ENCODE peak calls at places on chromosomes 13 and 19, in seven cellular contexts. One of them, this sample, is unnamed.

GRCh38 chr13:20404488-20405222 is 121.0 kb downstream of the CRYL1 start:
- DNase-seq in activated CD4-positive, alpha-beta T cell treated with anti-CD3 and anti-CD28 coated beads for 48 hours: no peak
- DNase-seq in amygdala: no peak
- DNase-seq in stimulated activated naive CD8-positive, alpha-beta T cell treated with anti-CD3 and anti-CD28 coated beads, Interleukin-15, amount 100 ng/mL, for 72 hours: no peak
- DNase-seq in activated naive CD4-positive, alpha-beta T cell treated with anti-CD3 and anti-CD28 coated beads for 36 hours: no peak
- DNase-seq in AG08395: no peak
- DNase-seq in psoas muscle: no peak
- DNase-seq in this sample: no peak

GRCh38 chr13:35672611-35673010 is 196.1 kb upstream of the MAB21L1 start:
- DNase-seq in activated CD4-positive, alpha-beta T cell treated with anti-CD3 and anti-CD28 coated beads for 48 hours: no peak
- DNase-seq in amygdala: no peak
- DNase-seq in stimulated activated naive CD8-positive, alpha-beta T cell treated with anti-CD3 and anti-CD28 coated beads, Interleukin-15, amount 100 ng/mL, for 72 hours: no peak
- DNase-seq in activated naive CD4-positive, alpha-beta T cell treated with anti-CD3 and anti-CD28 coated beads for 36 hours: no peak
- DNase-seq in AG08395: peak; percentile 46
- DNase-seq in psoas muscle: no peak
- DNase-seq in this sample: no peak

GRCh38 chr19:1296575-1297271 is 11.1 kb downstream of the EFNA2 start:
- DNase-seq in activated CD4-positive, alpha-beta T cell treated with anti-CD3 and anti-CD28 coated beads for 48 hours: no peak
- DNase-seq in amygdala: no peak
- DNase-seq in stimulated activated naive CD8-positive, alpha-beta T cell treated with anti-CD3 and anti-CD28 coated beads, Interleukin-15, amount 100 ng/mL, for 72 hours: no peak
- DNase-seq in activated naive CD4-positive, alpha-beta T cell treated with anti-CD3 and anti-CD28 coated beads for 36 hours: no peak
- DNase-seq in AG08395: no peak
- DNase-seq in psoas muscle: no peak
- DNase-seq in this sample: no peak

GRCh38 chr19:28466107-28467045 is 746.6 kb downstream of the UQCRFS1 start:
- DNase-seq in activated CD4-positive, alpha-beta T cell treated with anti-CD3 and anti-CD28 coated beads for 48 hours: peak; percentile 80
- DNase-seq in amygdala: peak; percentile 14
- DNase-seq in stimulated activated naive CD8-positive, alpha-beta T cell treated with anti-CD3 and anti-CD28 coated beads, Interleukin-15, amount 100 ng/mL, for 72 hours: peak; percentile 50
- DNase-seq in activated naive CD4-positive, alpha-beta T cell treated with anti-CD3 and anti-CD28 coated beads for 36 hours: peak; percentile 77
- DNase-seq in AG08395: peak; percentile 52
- DNase-seq in psoas muscle: peak; percentile 51
- DNase-seq in this sample: peak; percentile 70

GRCh38 chr13:66618702-66619101 is 611.4 kb downstream of the PCDH9 start:
- DNase-seq in activated CD4-positive, alpha-beta T cell treated with anti-CD3 and anti-CD28 coated beads for 48 hours: no peak
- DNase-seq in amygdala: no peak
- DNase-seq in stimulated activated naive CD8-positive, alpha-beta T cell treated with anti-CD3 and anti-CD28 coated beads, Interleukin-15, amount 100 ng/mL, for 72 hours: no peak
- DNase-seq in activated naive CD4-positive, alpha-beta T cell treated with anti-CD3 and anti-CD28 coated beads for 36 hours: no peak
- DNase-seq in AG08395: peak; percentile 43
- DNase-seq in psoas muscle: no peak
- DNase-seq in this sample: peak; percentile 3

GRCh38 chr19:6484251-6484650 is 2.7 kb upstream of the DENND1C start:
- DNase-seq in activated CD4-positive, alpha-beta T cell treated with anti-CD3 and anti-CD28 coated beads for 48 hours: no peak
- DNase-seq in amygdala: no peak
- DNase-seq in stimulated activated naive CD8-positive, alpha-beta T cell treated with anti-CD3 and anti-CD28 coated beads, Interleukin-15, amount 100 ng/mL, for 72 hours: no peak
- DNase-seq in activated naive CD4-positive, alpha-beta T cell treated with anti-CD3 and anti-CD28 coated beads for 36 hours: no peak
- DNase-seq in AG08395: no peak
- DNase-seq in psoas muscle: no peak
- DNase-seq in this sample: no peak

GRCh38 chr13:95628488-95628887 is 16.0 kb downstream of the DZIP1 start:
- DNase-seq in activated CD4-positive, alpha-beta T cell treated with anti-CD3 and anti-CD28 coated beads for 48 hours: no peak
- DNase-seq in amygdala: no peak
- DNase-seq in stimulated activated naive CD8-positive, alpha-beta T cell treated with anti-CD3 and anti-CD28 coated beads, Interleukin-15, amount 100 ng/mL, for 72 hours: no peak
- DNase-seq in activated naive CD4-positive, alpha-beta T cell treated with anti-CD3 and anti-CD28 coated beads for 36 hours: no peak
- DNase-seq in AG08395: no peak
- DNase-seq in psoas muscle: no peak
- DNase-seq in this sample: no peak

GRCh38 chr13:51927129-51927528 is 65.4 kb downstream of the CCDC70 start:
- DNase-seq in activated CD4-positive, alpha-beta T cell treated with anti-CD3 and anti-CD28 coated beads for 48 hours: no peak
- DNase-seq in amygdala: no peak
- DNase-seq in stimulated activated naive CD8-positive, alpha-beta T cell treated with anti-CD3 and anti-CD28 coated beads, Interleukin-15, amount 100 ng/mL, for 72 hours: no peak
- DNase-seq in activated naive CD4-positive, alpha-beta T cell treated with anti-CD3 and anti-CD28 coated beads for 36 hours: no peak
- DNase-seq in AG08395: no peak
- DNase-seq in psoas muscle: no peak
- DNase-seq in this sample: no peak

GRCh38 chr19:35784401-35785086 is 9.2 kb downstream of the ARHGAP33 start:
- DNase-seq in activated CD4-positive, alpha-beta T cell treated with anti-CD3 and anti-CD28 coated beads for 48 hours: no peak
- DNase-seq in amygdala: no peak
- DNase-seq in stimulated activated naive CD8-positive, alpha-beta T cell treated with anti-CD3 and anti-CD28 coated beads, Interleukin-15, amount 100 ng/mL, for 72 hours: no peak
- DNase-seq in activated naive CD4-positive, alpha-beta T cell treated with anti-CD3 and anti-CD28 coated beads for 36 hours: no peak
- DNase-seq in AG08395: no peak
- DNase-seq in psoas muscle: no peak
- DNase-seq in this sample: no peak

GRCh38 chr19:20969498-20969897 is 46.4 kb downstream of the ZNF85 start:
- DNase-seq in activated CD4-positive, alpha-beta T cell treated with anti-CD3 and anti-CD28 coated beads for 48 hours: no peak
- DNase-seq in amygdala: no peak
- DNase-seq in stimulated activated naive CD8-positive, alpha-beta T cell treated with anti-CD3 and anti-CD28 coated beads, Interleukin-15, amount 100 ng/mL, for 72 hours: no peak
- DNase-seq in activated naive CD4-positive, alpha-beta T cell treated with anti-CD3 and anti-CD28 coated beads for 36 hours: no peak
- DNase-seq in AG08395: no peak
- DNase-seq in psoas muscle: no peak
- DNase-seq in this sample: no peak

GRCh38 chr19:1177322-1178114 is 3.5 kb upstream of the SBNO2 start:
- DNase-seq in activated CD4-positive, alpha-beta T cell treated with anti-CD3 and anti-CD28 coated beads for 48 hours: no peak
- DNase-seq in amygdala: no peak
- DNase-seq in stimulated activated naive CD8-positive, alpha-beta T cell treated with anti-CD3 and anti-CD28 coated beads, Interleukin-15, amount 100 ng/mL, for 72 hours: no peak
- DNase-seq in activated naive CD4-positive, alpha-beta T cell treated with anti-CD3 and anti-CD28 coated beads for 36 hours: no peak
- DNase-seq in AG08395: peak; percentile 96
- DNase-seq in psoas muscle: no peak
- DNase-seq in this sample: no peak

GRCh38 chr13:24540236-24541126 is 27.9 kb upstream of the PARP4 start:
- DNase-seq in activated CD4-positive, alpha-beta T cell treated with anti-CD3 and anti-CD28 coated beads for 48 hours: no peak
- DNase-seq in amygdala: no peak
- DNase-seq in stimulated activated naive CD8-positive, alpha-beta T cell treated with anti-CD3 and anti-CD28 coated beads, Interleukin-15, amount 100 ng/mL, for 72 hours: no peak
- DNase-seq in activated naive CD4-positive, alpha-beta T cell treated with anti-CD3 and anti-CD28 coated beads for 36 hours: no peak
- DNase-seq in AG08395: no peak
- DNase-seq in psoas muscle: no peak
- DNase-seq in this sample: peak; percentile 16

GRCh38 chr19:3383121-3383722 is 16.8 kb downstream of the NFIC start:
- DNase-seq in activated CD4-positive, alpha-beta T cell treated with anti-CD3 and anti-CD28 coated beads for 48 hours: no peak
- DNase-seq in amygdala: no peak
- DNase-seq in stimulated activated naive CD8-positive, alpha-beta T cell treated with anti-CD3 and anti-CD28 coated beads, Interleukin-15, amount 100 ng/mL, for 72 hours: no peak
- DNase-seq in activated naive CD4-positive, alpha-beta T cell treated with anti-CD3 and anti-CD28 coated beads for 36 hours: no peak
- DNase-seq in AG08395: peak; percentile 33
- DNase-seq in psoas muscle: peak; percentile 63
- DNase-seq in this sample: no peak

GRCh38 chr13:77533875-77534788 is 1.4 kb upstream of the SCEL start:
- DNase-seq in activated CD4-positive, alpha-beta T cell treated with anti-CD3 and anti-CD28 coated beads for 48 hours: no peak
- DNase-seq in amygdala: no peak
- DNase-seq in stimulated activated naive CD8-positive, alpha-beta T cell treated with anti-CD3 and anti-CD28 coated beads, Interleukin-15, amount 100 ng/mL, for 72 hours: no peak
- DNase-seq in activated naive CD4-positive, alpha-beta T cell treated with anti-CD3 and anti-CD28 coated beads for 36 hours: no peak
- DNase-seq in AG08395: no peak
- DNase-seq in psoas muscle: no peak
- DNase-seq in this sample: no peak

GRCh38 chr13:99406799-99407201 is 94.5 kb upstream of the TM9SF2 start:
- DNase-seq in activated CD4-positive, alpha-beta T cell treated with anti-CD3 and anti-CD28 coated beads for 48 hours: no peak
- DNase-seq in amygdala: peak; percentile 9
- DNase-seq in stimulated activated naive CD8-positive, alpha-beta T cell treated with anti-CD3 and anti-CD28 coated beads, Interleukin-15, amount 100 ng/mL, for 72 hours: no peak
- DNase-seq in activated naive CD4-positive, alpha-beta T cell treated with anti-CD3 and anti-CD28 coated beads for 36 hours: no peak
- DNase-seq in AG08395: no peak
- DNase-seq in psoas muscle: no peak
- DNase-seq in this sample: no peak

GRCh38 chr13:113903361-113903760 is 39.5 kb upstream of the GAS6 start:
- DNase-seq in activated CD4-positive, alpha-beta T cell treated with anti-CD3 and anti-CD28 coated beads for 48 hours: no peak
- DNase-seq in amygdala: no peak
- DNase-seq in stimulated activated naive CD8-positive, alpha-beta T cell treated with anti-CD3 and anti-CD28 coated beads, Interleukin-15, amount 100 ng/mL, for 72 hours: no peak
- DNase-seq in activated naive CD4-positive, alpha-beta T cell treated with anti-CD3 and anti-CD28 coated beads for 36 hours: no peak
- DNase-seq in AG08395: peak; percentile 83
- DNase-seq in psoas muscle: no peak
- DNase-seq in this sample: no peak

GRCh38 chr13:111855016-111855590 is 211.8 kb upstream of the SOX1 start:
- DNase-seq in activated CD4-positive, alpha-beta T cell treated with anti-CD3 and anti-CD28 coated beads for 48 hours: no peak
- DNase-seq in amygdala: no peak
- DNase-seq in stimulated activated naive CD8-positive, alpha-beta T cell treated with anti-CD3 and anti-CD28 coated beads, Interleukin-15, amount 100 ng/mL, for 72 hours: no peak
- DNase-seq in activated naive CD4-positive, alpha-beta T cell treated with anti-CD3 and anti-CD28 coated beads for 36 hours: no peak
- DNase-seq in AG08395: no peak
- DNase-seq in psoas muscle: no peak
- DNase-seq in this sample: no peak

GRCh38 chr19:14160017-14160703 is 23.8 kb upstream of the ASF1B start:
- DNase-seq in activated CD4-positive, alpha-beta T cell treated with anti-CD3 and anti-CD28 coated beads for 48 hours: no peak
- DNase-seq in amygdala: no peak
- DNase-seq in stimulated activated naive CD8-positive, alpha-beta T cell treated with anti-CD3 and anti-CD28 coated beads, Interleukin-15, amount 100 ng/mL, for 72 hours: no peak
- DNase-seq in activated naive CD4-positive, alpha-beta T cell treated with anti-CD3 and anti-CD28 coated beads for 36 hours: no peak
- DNase-seq in AG08395: no peak
- DNase-seq in psoas muscle: no peak
- DNase-seq in this sample: no peak

GRCh38 chr19:43422000-43422688 is 7.5 kb downstream of the TEX101 start:
- DNase-seq in activated CD4-positive, alpha-beta T cell treated with anti-CD3 and anti-CD28 coated beads for 48 hours: no peak
- DNase-seq in amygdala: no peak
- DNase-seq in stimulated activated naive CD8-positive, alpha-beta T cell treated with anti-CD3 and anti-CD28 coated beads, Interleukin-15, amount 100 ng/mL, for 72 hours: no peak
- DNase-seq in activated naive CD4-positive, alpha-beta T cell treated with anti-CD3 and anti-CD28 coated beads for 36 hours: no peak
- DNase-seq in AG08395: no peak
- DNase-seq in psoas muscle: no peak
- DNase-seq in this sample: no peak

GRCh38 chr13:31798189-31798588 is 58.9 kb downstream of the RXFP2 start:
- DNase-seq in activated CD4-positive, alpha-beta T cell treated with anti-CD3 and anti-CD28 coated beads for 48 hours: no peak
- DNase-seq in amygdala: no peak
- DNase-seq in stimulated activated naive CD8-positive, alpha-beta T cell treated with anti-CD3 and anti-CD28 coated beads, Interleukin-15, amount 100 ng/mL, for 72 hours: no peak
- DNase-seq in activated naive CD4-positive, alpha-beta T cell treated with anti-CD3 and anti-CD28 coated beads for 36 hours: no peak
- DNase-seq in AG08395: no peak
- DNase-seq in psoas muscle: no peak
- DNase-seq in this sample: no peak

GRCh38 chr13:27977476-27978300 is 8.6 kb upstream of the CDX2 start:
- DNase-seq in activated CD4-positive, alpha-beta T cell treated with anti-CD3 and anti-CD28 coated beads for 48 hours: no peak
- DNase-seq in amygdala: no peak
- DNase-seq in stimulated activated naive CD8-positive, alpha-beta T cell treated with anti-CD3 and anti-CD28 coated beads, Interleukin-15, amount 100 ng/mL, for 72 hours: no peak
- DNase-seq in activated naive CD4-positive, alpha-beta T cell treated with anti-CD3 and anti-CD28 coated beads for 36 hours: no peak
- DNase-seq in AG08395: no peak
- DNase-seq in psoas muscle: no peak
- DNase-seq in this sample: no peak

GRCh38 chr19:5308471-5309437 is 31.9 kb downstream of the PTPRS start:
- DNase-seq in activated CD4-positive, alpha-beta T cell treated with anti-CD3 and anti-CD28 coated beads for 48 hours: no peak
- DNase-seq in amygdala: peak; percentile 89
- DNase-seq in stimulated activated naive CD8-positive, alpha-beta T cell treated with anti-CD3 and anti-CD28 coated beads, Interleukin-15, amount 100 ng/mL, for 72 hours: no peak
- DNase-seq in activated naive CD4-positive, alpha-beta T cell treated with anti-CD3 and anti-CD28 coated beads for 36 hours: no peak
- DNase-seq in AG08395: peak; percentile 43
- DNase-seq in psoas muscle: peak; percentile 60
- DNase-seq in this sample: peak; percentile 47

GRCh38 chr13:59543418-59543817 is 620.3 kb downstream of the DIAPH3 start:
- DNase-seq in activated CD4-positive, alpha-beta T cell treated with anti-CD3 and anti-CD28 coated beads for 48 hours: no peak
- DNase-seq in amygdala: no peak
- DNase-seq in stimulated activated naive CD8-positive, alpha-beta T cell treated with anti-CD3 and anti-CD28 coated beads, Interleukin-15, amount 100 ng/mL, for 72 hours: no peak
- DNase-seq in activated naive CD4-positive, alpha-beta T cell treated with anti-CD3 and anti-CD28 coated beads for 36 hours: no peak
- DNase-seq in AG08395: no peak
- DNase-seq in psoas muscle: no peak
- DNase-seq in this sample: no peak

GRCh38 chr13:21518617-21519144 is 59.6 kb upstream of the ZDHHC20 start:
- DNase-seq in activated CD4-positive, alpha-beta T cell treated with anti-CD3 and anti-CD28 coated beads for 48 hours: no peak
- DNase-seq in amygdala: no peak
- DNase-seq in stimulated activated naive CD8-positive, alpha-beta T cell treated with anti-CD3 and anti-CD28 coated beads, Interleukin-15, amount 100 ng/mL, for 72 hours: no peak
- DNase-seq in activated naive CD4-positive, alpha-beta T cell treated with anti-CD3 and anti-CD28 coated beads for 36 hours: no peak
- DNase-seq in AG08395: no peak
- DNase-seq in psoas muscle: no peak
- DNase-seq in this sample: no peak

GRCh38 chr13:22111961-22112360 is 441.1 kb downstream of the FGF9 start:
- DNase-seq in activated CD4-positive, alpha-beta T cell treated with anti-CD3 and anti-CD28 coated beads for 48 hours: no peak
- DNase-seq in amygdala: no peak
- DNase-seq in stimulated activated naive CD8-positive, alpha-beta T cell treated with anti-CD3 and anti-CD28 coated beads, Interleukin-15, amount 100 ng/mL, for 72 hours: no peak
- DNase-seq in activated naive CD4-positive, alpha-beta T cell treated with anti-CD3 and anti-CD28 coated beads for 36 hours: no peak
- DNase-seq in AG08395: no peak
- DNase-seq in psoas muscle: no peak
- DNase-seq in this sample: no peak

GRCh38 chr19:10043286-10043927 is 30.1 kb downstream of the RDH8 start:
- DNase-seq in activated CD4-positive, alpha-beta T cell treated with anti-CD3 and anti-CD28 coated beads for 48 hours: no peak
- DNase-seq in amygdala: no peak
- DNase-seq in stimulated activated naive CD8-positive, alpha-beta T cell treated with anti-CD3 and anti-CD28 coated beads, Interleukin-15, amount 100 ng/mL, for 72 hours: no peak
- DNase-seq in activated naive CD4-positive, alpha-beta T cell treated with anti-CD3 and anti-CD28 coated beads for 36 hours: no peak
- DNase-seq in AG08395: no peak
- DNase-seq in psoas muscle: no peak
- DNase-seq in this sample: no peak

GRCh38 chr19:38977445-38978314 is 2.1 kb upstream of the FBXO17 start:
- DNase-seq in activated CD4-positive, alpha-beta T cell treated with anti-CD3 and anti-CD28 coated beads for 48 hours: peak; percentile 84
- DNase-seq in amygdala: no peak
- DNase-seq in stimulated activated naive CD8-positive, alpha-beta T cell treated with anti-CD3 and anti-CD28 coated beads, Interleukin-15, amount 100 ng/mL, for 72 hours: peak; percentile 78
- DNase-seq in activated naive CD4-positive, alpha-beta T cell treated with anti-CD3 and anti-CD28 coated beads for 36 hours: peak; percentile 76
- DNase-seq in AG08395: no peak
- DNase-seq in psoas muscle: no peak
- DNase-seq in this sample: no peak

GRCh38 chr19:21463449-21464105 is 41.8 kb upstream of the ZNF429 start:
- DNase-seq in activated CD4-positive, alpha-beta T cell treated with anti-CD3 and anti-CD28 coated beads for 48 hours: peak; percentile 73
- DNase-seq in amygdala: no peak
- DNase-seq in stimulated activated naive CD8-positive, alpha-beta T cell treated with anti-CD3 and anti-CD28 coated beads, Interleukin-15, amount 100 ng/mL, for 72 hours: peak; percentile 83
- DNase-seq in activated naive CD4-positive, alpha-beta T cell treated with anti-CD3 and anti-CD28 coated beads for 36 hours: peak; percentile 81
- DNase-seq in AG08395: no peak
- DNase-seq in psoas muscle: no peak
- DNase-seq in this sample: peak; percentile 83

GRCh38 chr13:40152145-40152544 is 496.7 kb downstream of the COG6 start:
- DNase-seq in activated CD4-positive, alpha-beta T cell treated with anti-CD3 and anti-CD28 coated beads for 48 hours: no peak
- DNase-seq in amygdala: no peak
- DNase-seq in stimulated activated naive CD8-positive, alpha-beta T cell treated with anti-CD3 and anti-CD28 coated beads, Interleukin-15, amount 100 ng/mL, for 72 hours: no peak
- DNase-seq in activated naive CD4-positive, alpha-beta T cell treated with anti-CD3 and anti-CD28 coated beads for 36 hours: no peak
- DNase-seq in AG08395: peak; percentile 71
- DNase-seq in psoas muscle: no peak
- DNase-seq in this sample: no peak

GRCh38 chr13:25752957-25753540 is 298.8 kb downstream of the SHISA2 start:
- DNase-seq in activated CD4-positive, alpha-beta T cell treated with anti-CD3 and anti-CD28 coated beads for 48 hours: no peak
- DNase-seq in amygdala: no peak
- DNase-seq in stimulated activated naive CD8-positive, alpha-beta T cell treated with anti-CD3 and anti-CD28 coated beads, Interleukin-15, amount 100 ng/mL, for 72 hours: peak; percentile 18
- DNase-seq in activated naive CD4-positive, alpha-beta T cell treated with anti-CD3 and anti-CD28 coated beads for 36 hours: no peak
- DNase-seq in AG08395: peak; percentile 84
- DNase-seq in psoas muscle: peak; percentile 51
- DNase-seq in this sample: no peak

GRCh38 chr13:113636266-113636963 is 21.6 kb downstream of the ATP4B start:
- DNase-seq in activated CD4-positive, alpha-beta T cell treated with anti-CD3 and anti-CD28 coated beads for 48 hours: no peak
- DNase-seq in amygdala: no peak
- DNase-seq in stimulated activated naive CD8-positive, alpha-beta T cell treated with anti-CD3 and anti-CD28 coated beads, Interleukin-15, amount 100 ng/mL, for 72 hours: no peak
- DNase-seq in activated naive CD4-positive, alpha-beta T cell treated with anti-CD3 and anti-CD28 coated beads for 36 hours: no peak
- DNase-seq in AG08395: no peak
- DNase-seq in psoas muscle: no peak
- DNase-seq in this sample: no peak

GRCh38 chr13:31012285-31013024 is 80.0 kb downstream of the TEX26 start:
- DNase-seq in activated CD4-positive, alpha-beta T cell treated with anti-CD3 and anti-CD28 coated beads for 48 hours: no peak
- DNase-seq in amygdala: no peak
- DNase-seq in stimulated activated naive CD8-positive, alpha-beta T cell treated with anti-CD3 and anti-CD28 coated beads, Interleukin-15, amount 100 ng/mL, for 72 hours: no peak
- DNase-seq in activated naive CD4-positive, alpha-beta T cell treated with anti-CD3 and anti-CD28 coated beads for 36 hours: peak; percentile 9
- DNase-seq in AG08395: peak; percentile 60
- DNase-seq in psoas muscle: no peak
- DNase-seq in this sample: no peak

GRCh38 chr19:33365676-33366075 is 7.8 kb upstream of the CEBPG start:
- DNase-seq in activated CD4-positive, alpha-beta T cell treated with anti-CD3 and anti-CD28 coated beads for 48 hours: no peak
- DNase-seq in amygdala: no peak
- DNase-seq in stimulated activated naive CD8-positive, alpha-beta T cell treated with anti-CD3 and anti-CD28 coated beads, Interleukin-15, amount 100 ng/mL, for 72 hours: no peak
- DNase-seq in activated naive CD4-positive, alpha-beta T cell treated with anti-CD3 and anti-CD28 coated beads for 36 hours: no peak
- DNase-seq in AG08395: no peak
- DNase-seq in psoas muscle: no peak
- DNase-seq in this sample: no peak

GRCh38 chr13:46386996-46387851 is at the start of gene RUBCNL:
- DNase-seq in activated CD4-positive, alpha-beta T cell treated with anti-CD3 and anti-CD28 coated beads for 48 hours: peak; percentile 59
- DNase-seq in amygdala: peak; percentile 35
- DNase-seq in stimulated activated naive CD8-positive, alpha-beta T cell treated with anti-CD3 and anti-CD28 coated beads, Interleukin-15, amount 100 ng/mL, for 72 hours: peak; percentile 63
- DNase-seq in activated naive CD4-positive, alpha-beta T cell treated with anti-CD3 and anti-CD28 coated beads for 36 hours: peak; percentile 77
- DNase-seq in AG08395: no peak
- DNase-seq in psoas muscle: peak; percentile 37
- DNase-seq in this sample: no peak

This sample was measured in K562.